ENCODE peak calls at places on chromosomes 16 and 17, in eight cellular contexts. D is GM12878; A is CD8-positive, alpha-beta memory T cell; C is PC-3; P is cardiac muscle cell; I is esophagus muscularis mucosa; V is thoracic aorta; B is AG04450. K is an unnamed sample.

GRCh38 chr17:42188749-42189650 is 3.7 kb upstream of the HCRT start:
- DNase-seq in D (no peak), A (no peak), C (no peak), P (no peak), I (no peak), V (no peak), B (no peak), K (no peak)

GRCh38 chr17:3960764-3961163 is 3.5 kb downstream of the ATP2A3 start:
- DNase-seq in D (no peak), A (no peak), C (no peak), P (peak; percentile 43), I (no peak), V (no peak), B (no peak), K (no peak)

GRCh38 chr16:88591577-88592021 is 21.4 kb downstream of the ZC3H18 start:
- DNase-seq in D (peak; percentile 90), A (no peak), C (no peak), P (no peak), I (peak; percentile 93), V (no peak), B (no peak), K (peak; percentile 41)

GRCh38 chr16:24737391-24737871 is 8.0 kb downstream of the TNRC6A start:
- DNase-seq in D (no peak), A (no peak), C (peak; percentile 41), P (no peak), I (no peak), V (no peak), B (no peak), K (no peak)

GRCh38 chr16:11377156-11377555 is 31.9 kb downstream of the RMI2 start:
- DNase-seq in D (no peak), A (no peak), C (no peak), P (no peak), I (no peak), V (no peak), B (no peak), K (no peak)

GRCh38 chr16:625402-626173 is 5.2 kb upstream of the WFIKKN1 start:
- DNase-seq in D (no peak), A (no peak), C (no peak), P (no peak), I (no peak), V (no peak), B (no peak), K (no peak)

GRCh38 chr17:40311575-40311974 is 2.6 kb downstream of the RARA start:
- DNase-seq in D (no peak), A (no peak), C (peak; percentile 70), P (no peak), I (no peak), V (no peak), B (no peak), K (no peak)

GRCh38 chr16:47258874-47259461 is 115.2 kb upstream of the NETO2 start:
- DNase-seq in D (peak; percentile 5), A (no peak), C (peak; percentile 46), P (peak; percentile 8), I (no peak), V (no peak), B (peak; percentile 2), K (no peak)

GRCh38 chr16:69276143-69277115 is 34.7 kb upstream of the VPS4A start:
- DNase-seq in D (no peak), A (no peak), C (no peak), P (no peak), I (peak; percentile 92), V (peak; percentile 30), B (peak; percentile 95), K (peak; percentile 16)

GRCh38 chr16:75837681-75838080 is 111.4 kb upstream of the CPHXL start:
- DNase-seq in D (no peak), A (no peak), C (no peak), P (peak; percentile 71), I (no peak), V (no peak), B (no peak), K (no peak)

GRCh38 chr16:35492225-35492624 is 2032.8 kb downstream of the TP53TG3F start:
- DNase-seq in D (no peak), A (no peak), C (no peak), P (no peak), I (no peak), V (no peak), B (no peak), K (no peak)

GRCh38 chr17:62656446-62656845 is 29.0 kb downstream of the MRC2 start:
- DNase-seq in D (no peak), A (no peak), C (no peak), P (no peak), I (no peak), V (no peak), B (no peak), K (no peak)

GRCh38 chr17:60141111-60142018 is 8.4 kb upstream of the CA4 start:
- DNase-seq in D (no peak), A (no peak), C (no peak), P (peak; percentile 34), I (no peak), V (no peak), B (no peak), K (no peak)

GRCh38 chr17:15490634-15491261 is 23.3 kb upstream of the CDRT4 start:
- DNase-seq in D (no peak), A (no peak), C (peak; percentile 74), P (peak; percentile 42), I (peak; percentile 94), V (no peak), B (no peak), K (no peak)

DNA sequence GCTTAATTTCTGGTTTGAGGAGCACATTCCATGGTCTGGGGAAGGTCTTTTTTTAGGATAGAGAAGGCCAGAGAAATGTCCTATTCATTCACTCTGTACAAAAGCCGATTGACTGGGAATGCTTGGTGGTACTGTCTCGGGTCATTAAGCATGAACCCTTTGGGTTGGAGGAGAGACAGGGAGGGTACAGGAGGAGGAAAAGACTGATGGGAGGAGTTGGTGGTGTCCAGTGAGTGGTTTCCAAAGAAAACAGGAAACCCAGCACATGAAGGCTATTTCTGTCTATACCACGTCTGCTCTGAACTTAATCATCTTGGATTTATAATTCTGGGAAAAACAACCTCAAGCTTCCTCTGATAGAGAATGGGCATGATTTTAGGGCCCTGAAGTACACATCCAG is 111.9 kb downstream of the XYLT1 start:
- DNase-seq in D (no peak), A (no peak), C (no peak), P (no peak), I (no peak), V (no peak), B (no peak), K (no peak)
- H3K27ac ChIP-seq in D (no peak overlapping the region), A (no peak overlapping the region), C (no peak overlapping the region), P (no peak overlapping the region), I (peak overlapping the region; percentile 13), V (peak overlapping the region; percentile 39), B (no peak overlapping the region), K (peak overlapping the region; percentile 66)

GRCh38 chr17:8013731-8014557 is 11.5 kb downstream of the GUCY2D start:
- DNase-seq in D (no peak), A (no peak), C (no peak), P (no peak), I (no peak), V (no peak), B (no peak), K (peak; percentile 58)

GRCh38 chr17:8014558-8014850 is 12.1 kb downstream of the GUCY2D start:
- DNase-seq in D (no peak), A (no peak), C (no peak), P (no peak), I (no peak), V (no peak), B (no peak), K (no peak)

GRCh38 chr17:8016632-8017424 is 14.4 kb downstream of the GUCY2D start:
- DNase-seq in D (no peak), A (no peak), C (peak; percentile 65), P (peak; percentile 67), I (no peak), V (no peak), B (no peak), K (peak; percentile 70)

GRCh38 chr17:8015957-8016631 is 13.7 kb downstream of the GUCY2D start:
- DNase-seq in D (no peak), A (no peak), C (no peak), P (peak; percentile 32), I (no peak), V (no peak), B (no peak), K (peak; percentile 60)

DNA sequence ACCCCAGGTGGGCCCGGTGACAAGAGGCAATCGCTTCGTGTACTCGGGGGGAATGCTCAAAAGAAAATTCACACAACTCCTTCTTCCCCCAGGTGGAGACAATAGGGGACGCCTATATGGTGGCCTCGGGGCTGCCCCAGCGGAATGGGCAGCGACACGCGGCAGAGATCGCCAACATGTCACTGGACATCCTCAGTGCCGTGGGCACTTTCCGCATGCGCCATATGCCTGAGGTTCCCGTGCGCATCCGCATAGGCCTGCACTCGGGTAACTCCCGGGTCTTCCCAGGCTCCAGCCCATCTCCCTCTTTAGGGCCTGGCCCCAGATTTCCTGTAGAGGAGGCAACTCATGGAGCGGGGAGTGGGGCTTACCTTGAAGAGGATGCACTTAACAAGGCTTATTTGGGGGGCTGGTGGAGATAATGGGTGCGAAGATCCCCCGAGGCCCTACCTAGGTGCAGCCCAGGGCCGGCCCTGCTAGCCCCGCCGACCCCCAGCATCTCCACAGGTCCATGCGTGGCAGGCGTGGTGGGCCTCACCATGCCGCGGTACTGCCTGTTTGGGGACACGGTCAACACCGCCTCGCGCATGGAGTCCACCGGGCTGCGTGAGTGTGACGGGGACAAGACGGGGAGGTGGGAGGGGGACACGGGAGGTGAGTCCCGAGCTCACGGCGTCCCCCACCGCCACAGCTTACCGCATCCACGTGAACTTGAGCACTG is 13.0 kb downstream of the GUCY2D start:
- DNase-seq in D (no peak), A (no peak), C (no peak), P (no peak), I (no peak), V (no peak), B (no peak), K (peak; percentile 56)
- H3K4me3 ChIP-seq in D (no peak overlapping the region), A (no peak overlapping the region), C (peak overlapping the region; percentile 63), P (no peak overlapping the region), I (no peak overlapping the region), V (no peak overlapping the region), B (no peak overlapping the region), K (no peak overlapping the region)

GRCh38 chr17:38729886-38730525 is at the start of gene CISD3:
- DNase-seq in D (no peak), A (peak; percentile 89), C (peak; percentile 86), P (peak; percentile 92), I (no peak), V (no peak), B (peak; percentile 37), K (no peak)
- H3K27ac ChIP-seq in D (peak within 1 kb of the TSS; percentile 52), A (peak within 1 kb of the TSS; percentile 64), C (peak within 1 kb of the TSS; percentile 40), P (no peak within 1 kb of the TSS), I (peak within 1 kb of the TSS; percentile 88), V (peak within 1 kb of the TSS; percentile 87), B (peak within 1 kb of the TSS; percentile 65), K (peak within 1 kb of the TSS; percentile 86)

GRCh38 chr17:67491678-67492019 is 114.6 kb downstream of the PITPNC1 start:
- DNase-seq in D (no peak), A (no peak), C (no peak), P (no peak), I (no peak), V (no peak), B (no peak), K (no peak)
- H3K4me3 ChIP-seq in D (no peak overlapping the region), A (no peak overlapping the region), C (no peak overlapping the region), P (no peak overlapping the region), I (no peak overlapping the region), V (no peak overlapping the region), B (no peak overlapping the region), K (no peak overlapping the region)

GRCh38 chr16:1688807-1689560 is 10.9 kb downstream of the JPT2 start:
- DNase-seq in D (no peak), A (no peak), C (peak; percentile 95), P (no peak), I (no peak), V (peak; percentile 39), B (no peak), K (peak; percentile 39)
- H3K27ac ChIP-seq in D (no peak overlapping the region), A (no peak overlapping the region), C (peak overlapping the region; percentile 95), P (no peak overlapping the region), I (no peak overlapping the region), V (peak overlapping the region; percentile 89), B (no peak overlapping the region), K (peak overlapping the region; percentile 76)

K was measured in ascending aorta.